ENCODE peak calls at places on chromosomes 13 and 19, in five cellular contexts. K is LoVo; L is LHCN-M2; X is foreskin fibroblast; G is activated T-helper 9 cell treated with anti-CD3 and anti-CD28 coated beads, Interleukin-2, amount 50 U/mL, for 16 hours. F is an unnamed sample.

GRCh38 chr19:16351133-16351809 is 26.6 kb downstream of the KLF2 start:
- DNase-seq in K (no peak), L (peak), X (peak), G (no peak), F (no peak)

GRCh38 chr19:6925801-6926751 is 38.7 kb downstream of the ADGRE1 start:
- DNase-seq in L (peak), K (peak), G (peak), X (no peak), F (no peak)

GRCh38 chr19:12668937-12669271 is 2.3 kb downstream of the WDR83 start:
- DNase-seq in L (peak), X (peak), G (peak), K (peak), F (peak)

GRCh38 chr19:8585057-8585893 is 8.0 kb upstream of the MYO1F start:
- DNase-seq in L (no peak), K (no peak), G (no peak), X (no peak), F (no peak)

GRCh38 chr13:41680900-41681299 is 223.6 kb downstream of the RGCC start:
- DNase-seq in X (no peak), L (no peak), K (no peak), G (no peak), F (no peak)

GRCh38 chr19:4052114-4052992 is 14.3 kb downstream of the ZBTB7A start:
- DNase-seq in G (no peak), K (peak), X (peak), L (peak), F (peak)

GRCh38 chr13:20470136-20470535 is 55.5 kb downstream of the CRYL1 start:
- DNase-seq in L (no peak), K (no peak), X (no peak), G (no peak), F (no peak)

GRCh38 chr19:10091892-10092641 is 6.0 kb downstream of the SHFL start:
- DNase-seq in K (no peak), G (no peak), L (no peak), X (no peak), F (no peak)

GRCh38 chr13:19720039-19720438 is 62.7 kb downstream of the PSPC1 start:
- DNase-seq in X (no peak), G (no peak), L (no peak), K (no peak), F (no peak)

GRCh38 chr19:15107056-15108010 is at the start of gene SYDE1:
- DNase-seq in G (no peak), K (no peak), L (peak), X (peak), F (no peak)

GRCh38 chr13:104487006-104487405 is 1420.8 kb upstream of the SLC10A2 start:
- DNase-seq in K (no peak), G (no peak), X (no peak), L (no peak), F (no peak)

GRCh38 chr19:16386619-16387240 is 62.1 kb downstream of the KLF2 start:
- DNase-seq in L (peak), K (peak), G (no peak), X (peak), F (peak)

GRCh38 chr13:114130708-114131580 is 1.5 kb downstream of the RASA3 start:
- DNase-seq in K (no peak), L (peak), G (no peak), X (peak), F (peak)

GRCh38 chr13:25171517-25172302 is at the start of gene AMER2:
- DNase-seq in L (no peak), G (no peak), K (no peak), X (peak), F (no peak)

GRCh38 chr19:16442386-16443276 is 29.1 kb downstream of the EPS15L1 start:
- DNase-seq in K (peak), X (no peak), L (no peak), G (no peak), F (no peak)

GRCh38 chr13:36616706-36617105 is 57.1 kb upstream of the SERTM1 start:
- DNase-seq in X (no peak), L (no peak), K (no peak), G (no peak), F (no peak)

GRCh38 chr13:90591927-90592268 is 755.6 kb upstream of the MIR17HG start:
- DNase-seq in G (no peak), L (no peak), K (no peak), X (no peak), F (no peak)

GRCh38 chr13:112994084-112994780 is 25.2 kb downstream of the MCF2L start:
- DNase-seq in X (no peak), L (peak), K (peak), G (no peak), F (no peak)

GRCh38 chr13:51821666-51822065 is 17.7 kb upstream of the DHRS12 start:
- DNase-seq in G (no peak), X (no peak), L (no peak), K (no peak), F (no peak)

GRCh38 chr13:36377822-36378480 is 31.8 kb upstream of the SPART start:
- DNase-seq in L (no peak), X (peak), K (no peak), G (no peak), F (no peak)

GRCh38 chr13:30463820-30464495 is 1.8 kb downstream of the HMGB1 start:
- DNase-seq in K (peak), G (peak), X (peak), L (peak), F (no peak)

GRCh38 chr19:658916-659839 is 3.8 kb downstream of the RNF126 start:
- DNase-seq in G (no peak), X (peak), K (no peak), L (peak), F (peak)

GRCh38 chr19:1205114-1206062 is at the start of gene STK11:
- DNase-seq in K (peak), X (peak), L (peak), G (peak), F (peak)

GRCh38 chr13:32910530-32910929 is 105.7 kb upstream of the KL start:
- DNase-seq in L (no peak), X (peak), K (peak), G (no peak), F (no peak)

GRCh38 chr13:80048802-80049201 is 292.1 kb downstream of the SPRY2 start:
- DNase-seq in X (peak), L (peak), G (peak), K (no peak), F (no peak)